ENCODE peak calls at places on chromosomes 5 and 9, in seven cellular contexts. P is GM18507, W is SW480, D is foreskin melanocyte, C is T follicular helper cell, U is cardiac septum, B is skeletal muscle cell. R is an unnamed sample.

GRCh38 chr5:53090229-53090628 is 19.3 kb downstream of the MOCS2 start:
- DNase-seq in B (no peak), W (no peak), U (no peak), C (no peak), D (no peak), P (no peak), R (no peak)

GRCh38 chr5:158770506-158770905 is 329.2 kb downstream of the EBF1 start:
- DNase-seq in U (no peak), P (no peak), C (no peak), B (no peak), W (peak), D (no peak), R (no peak)

GRCh38 chr9:134575103-134575816 is 66.3 kb upstream of the COL5A1 start:
- DNase-seq in D (no peak), C (no peak), U (no peak), P (no peak), W (no peak), B (no peak), R (no peak)

GRCh38 chr5:165559645-165560044 is 2054.2 kb downstream of the MAT2B start:
- DNase-seq in P (no peak), C (no peak), U (no peak), B (no peak), D (peak), W (no peak), R (no peak)

GRCh38 chr9:13266172-13266571 is 13.3 kb downstream of the MPDZ start:
- DNase-seq in W (no peak), C (no peak), U (no peak), P (no peak), B (peak), D (no peak), R (no peak)

GRCh38 chr9:86405926-86406325 is 51.7 kb upstream of the TUT7 start:
- DNase-seq in C (no peak), U (no peak), B (peak), W (peak), D (no peak), P (no peak), R (no peak)

GRCh38 chr5:135236187-135236835 is 162.7 kb downstream of the MACROH2A1 start:
- DNase-seq in W (no peak), P (no peak), U (peak), D (no peak), C (no peak), B (no peak), R (no peak)

GRCh38 chr5:2179861-2180260 is 297.1 kb upstream of the IRX4 start:
- DNase-seq in P (no peak), D (no peak), B (no peak), W (no peak), U (no peak), C (no peak), R (no peak)

GRCh38 chr9:124629600-124629999 is 122.4 kb upstream of the NR5A1 start:
- DNase-seq in U (no peak), D (no peak), B (peak), C (no peak), W (no peak), P (no peak), R (no peak)

GRCh38 chr9:127955294-127956015 is 17.8 kb upstream of the DPM2 start:
- DNase-seq in U (no peak), P (peak), C (peak), D (no peak), B (no peak), W (peak), R (peak)

GRCh38 chr5:15823413-15823812 is 323.4 kb downstream of the FBXL7 start:
- DNase-seq in U (no peak), B (no peak), P (no peak), C (no peak), W (no peak), D (no peak), R (no peak)

GRCh38 chr5:158303261-158303660 is 444.3 kb upstream of the CLINT1 start:
- DNase-seq in C (no peak), W (no peak), D (peak), P (no peak), U (no peak), B (peak), R (no peak)

GRCh38 chr9:109972026-109973005 is 192.3 kb downstream of the PALM2AKAP2 start:
- DNase-seq in B (no peak), P (no peak), C (no peak), U (no peak), D (no peak), W (no peak), R (no peak)

GRCh38 chr5:17305024-17305423 is 87.6 kb downstream of the BASP1 start:
- DNase-seq in B (no peak), C (no peak), W (no peak), D (no peak), P (no peak), U (no peak), R (no peak)

GRCh38 chr5:127337876-127338275 is 47.3 kb downstream of the MEGF10 start:
- DNase-seq in P (no peak), D (no peak), W (no peak), B (no peak), C (no peak), U (no peak), R (no peak)

GRCh38 chr5:29370248-29370647 is 1823.2 kb upstream of the CDH6 start:
- DNase-seq in C (no peak), W (no peak), D (no peak), P (no peak), U (no peak), B (no peak), R (no peak)

GRCh38 chr9:124296094-124296493 is 38.3 kb downstream of the NEK6 start:
- DNase-seq in P (no peak), W (no peak), B (no peak), U (no peak), D (no peak), C (no peak), R (no peak)

GRCh38 chr5:38896760-38897159 is 50.9 kb downstream of the OSMR start:
- DNase-seq in P (no peak), B (no peak), W (no peak), D (no peak), C (no peak), U (no peak), R (no peak)

GRCh38 chr5:151315998-151316597 is 12.5 kb upstream of the SLC36A3 start:
- DNase-seq in D (peak), P (peak), B (peak), W (peak), U (peak), C (peak), R (no peak)

GRCh38 chr5:179209359-179210150 is 135.7 kb downstream of the ADAMTS2 start:
- DNase-seq in B (peak), W (peak), D (no peak), U (no peak), C (no peak), P (no peak), R (no peak)

GRCh38 chr5:1056611-1057484 is 48.2 kb downstream of the NKD2 start:
- DNase-seq in W (no peak), B (no peak), P (no peak), D (no peak), C (no peak), U (no peak), R (no peak)

GRCh38 chr9:136566899-136567298 is 21.1 kb upstream of the NOTCH1 start:
- DNase-seq in P (no peak), B (no peak), U (no peak), C (no peak), W (peak), D (peak), R (no peak)

GRCh38 chr5:138180183-138180782 is 1.4 kb downstream of the KIF20A start:
- DNase-seq in C (no peak), B (peak), U (no peak), W (peak), P (peak), D (peak), R (no peak)

GRCh38 chr5:12861891-12862290 is 957.6 kb upstream of the CTNND2 start:
- DNase-seq in U (no peak), C (no peak), W (no peak), D (no peak), B (no peak), P (no peak), R (no peak)

GRCh38 chr5:151095341-151096000 is 14.6 kb upstream of the TNIP1 start:
- DNase-seq in D (no peak), B (no peak), C (no peak), U (no peak), P (no peak), W (peak), R (no peak)

GRCh38 chr5:171415115-171415730 is 4.2 kb upstream of the FGF18 start:
- DNase-seq in P (no peak), C (no peak), U (no peak), D (no peak), W (no peak), B (peak), R (no peak)

GRCh38 chr9:134491436-134491835 is 150.2 kb upstream of the COL5A1 start:
- DNase-seq in W (no peak), C (no peak), B (no peak), U (peak), D (no peak), P (no peak), R (no peak)

GRCh38 chr9:22097712-22098111 is 88.6 kb upstream of the CDKN2B start:
- DNase-seq in P (no peak), U (no peak), D (no peak), C (no peak), B (no peak), W (no peak), R (no peak)

GRCh38 chr5:119031047-119031886 is 39.6 kb upstream of the DMXL1 start:
- DNase-seq in P (peak), C (no peak), W (no peak), D (no peak), B (no peak), U (no peak), R (no peak)

GRCh38 chr5:5490774-5491347 is 68.4 kb downstream of the ICE1 start:
- DNase-seq in D (no peak), C (no peak), P (no peak), W (no peak), B (no peak), U (no peak), R (no peak)

GRCh38 chr9:134624119-134624826 is 17.3 kb upstream of the COL5A1 start:
- DNase-seq in U (peak), P (no peak), B (no peak), W (no peak), C (no peak), D (no peak), R (no peak)

GRCh38 chr9:112403802-112404201 is 23.9 kb downstream of the HSDL2 start:
- DNase-seq in C (no peak), P (no peak), B (no peak), D (no peak), W (no peak), U (no peak), R (no peak)

GRCh38 chr9:86983260-86984255 is 36.3 kb upstream of the GAS1 start:
- DNase-seq in D (no peak), W (no peak), C (no peak), B (peak), U (no peak), P (no peak), R (no peak)

GRCh38 chr9:6216951-6217350 is 1.3 kb downstream of the IL33 start:
- DNase-seq in D (peak), C (no peak), P (no peak), W (no peak), B (no peak), U (no peak), R (no peak)

GRCh38 chr5:137190031-137190430 is 309.1 kb downstream of the SPOCK1 start:
- DNase-seq in W (no peak), C (no peak), D (no peak), U (no peak), P (no peak), B (no peak), R (no peak)

GRCh38 chr5:76180817-76181805 is 97.9 kb downstream of the SV2C start:
- DNase-seq in U (no peak), W (peak), B (no peak), P (no peak), D (no peak), C (no peak), R (no peak)

GRCh38 chr5:88058625-88059024 is 210.0 kb downstream of the TMEM161B start:
- DNase-seq in C (no peak), D (peak), W (no peak), U (no peak), P (no peak), B (no peak), R (no peak)

GRCh38 chr5:59151162-59151889 is 568.5 kb downstream of the RAB3C start:
- DNase-seq in D (no peak), U (no peak), C (no peak), B (no peak), W (no peak), P (no peak), R (no peak)